ENCODE peak calls at places on chromosomes 12 and 14, in ten cellular contexts. F is HCT116; L is naive thymus-derived CD4-positive, alpha-beta T cell; T is left ventricle myocardium inferior; J is left lung; V is CD8-positive, alpha-beta memory T cell; E is CD4-positive, CD25-positive, alpha-beta regulatory T cell; S is heart right ventricle; B is stomach; K is DND-41. C is an unnamed sample.

GRCh38 chr12:4445156-4446020 is at the start of gene FGF6:
- DNase-seq in F (no peak), L (no peak), T (no peak), J (no peak), V (no peak), E (no peak), S (no peak), B (no peak), K (no peak), C (no peak)

GRCh38 chr12:12333407-12333831 is 16.6 kb downstream of the MANSC1 start:
- DNase-seq in F (no peak), L (no peak), T (no peak), J (no peak), V (no peak), E (no peak), S (no peak), B (peak; percentile 61), K (peak; percentile 30), C (no peak)

GRCh38 chr12:49662998-49663843 is 39.9 kb downstream of the PRPF40B start:
- DNase-seq in F (no peak), L (peak; percentile 87), T (peak; percentile 80), J (no peak), V (peak; percentile 67), E (peak; percentile 74), S (peak; percentile 71), B (no peak), K (peak; percentile 94), C (peak; percentile 80)

GRCh38 chr12:117789195-117789912 is 179.4 kb downstream of the KSR2 start:
- DNase-seq in F (no peak), L (no peak), T (no peak), J (no peak), V (no peak), E (no peak), S (no peak), B (no peak), K (no peak), C (no peak)

GRCh38 chr12:48969847-48970701 is 1.5 kb downstream of the WNT10B start:
- DNase-seq in F (no peak), L (no peak), T (no peak), J (peak; percentile 79), V (peak; percentile 31), E (peak; percentile 43), S (no peak), B (no peak), K (no peak), C (no peak)

GRCh38 chr12:129312048-129312447 is 458.8 kb downstream of the GLT1D1 start:
- DNase-seq in F (no peak), L (no peak), T (no peak), J (no peak), V (no peak), E (no peak), S (no peak), B (no peak), K (peak; percentile 13), C (no peak)

GRCh38 chr12:48486261-48486660 is 4.0 kb downstream of the C12orf54 start:
- DNase-seq in F (no peak), L (no peak), T (no peak), J (no peak), V (no peak), E (no peak), S (no peak), B (no peak), K (no peak), C (no peak)

GRCh38 chr14:77663289-77663688 is 44.5 kb downstream of the ALKBH1 start:
- DNase-seq in F (no peak), L (no peak), T (no peak), J (no peak), V (no peak), E (no peak), S (no peak), B (no peak), K (no peak), C (no peak)

GRCh38 chr14:69175130-69175529 is 16.2 kb upstream of the EXD2 start:
- DNase-seq in F (no peak), L (no peak), T (no peak), J (no peak), V (no peak), E (no peak), S (no peak), B (no peak), K (no peak), C (no peak)

GRCh38 chr12:9794484-9795063 is 32.7 kb upstream of the KLRF1 start:
- DNase-seq in F (no peak), L (no peak), T (no peak), J (no peak), V (no peak), E (no peak), S (no peak), B (no peak), K (no peak), C (no peak)

GRCh38 chr14:93332032-93332852 is 594 bp downstream of the BTBD7 start:
- DNase-seq in F (no peak), L (peak; percentile 12), T (peak; percentile 67), J (peak; percentile 94), V (no peak), E (no peak), S (peak; percentile 70), B (peak; percentile 74), K (peak; percentile 45), C (peak; percentile 18)

GRCh38 chr12:26648584-26648983 is 184.4 kb downstream of the ITPR2 start:
- DNase-seq in F (no peak), L (no peak), T (no peak), J (no peak), V (no peak), E (no peak), S (no peak), B (no peak), K (no peak), C (no peak)

GRCh38 chr14:50521912-50522341 is 10.4 kb downstream of the MAP4K5 start:
- DNase-seq in F (no peak), L (peak; percentile 11), T (no peak), J (no peak), V (no peak), E (peak; percentile 30), S (no peak), B (no peak), K (no peak), C (no peak)

DNA sequence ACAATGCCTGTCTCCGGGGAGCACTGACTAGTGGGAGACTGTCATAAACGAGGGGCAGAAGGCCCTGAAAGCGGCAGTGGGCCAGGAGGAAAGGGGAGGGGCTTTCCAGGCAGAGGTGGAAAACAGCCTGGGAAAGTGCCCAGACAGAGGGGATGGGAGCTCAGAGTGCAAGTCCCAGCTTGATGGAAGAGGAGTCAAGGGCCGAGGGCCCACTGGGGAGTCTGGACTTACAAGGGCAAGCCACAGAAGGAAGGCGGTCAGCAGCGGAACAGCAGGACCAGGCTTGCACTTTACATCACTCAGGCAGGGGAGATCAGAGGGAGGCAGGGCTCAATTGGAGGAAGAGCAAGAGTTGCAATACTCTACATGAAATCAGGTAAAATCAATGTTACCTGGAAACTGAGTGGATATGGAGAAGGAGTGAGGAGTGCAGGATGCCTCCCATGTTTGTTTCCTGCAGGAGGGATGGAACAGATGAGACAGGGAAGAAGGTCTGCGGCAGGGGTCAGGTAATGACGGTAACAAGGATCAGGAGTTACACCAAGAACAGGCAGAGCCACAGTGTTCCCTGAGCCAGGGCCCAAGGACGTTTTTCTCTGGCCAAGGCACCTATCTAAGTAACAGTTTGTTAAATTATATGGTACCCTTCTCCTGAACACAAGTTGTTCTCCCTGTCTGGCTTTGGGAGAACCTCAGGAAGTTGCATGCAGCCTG is 23.8 kb downstream of the PXN start:
- DNase-seq in F (no peak), L (no peak), T (no peak), J (no peak), V (no peak), E (no peak), S (no peak), B (no peak), K (no peak), C (no peak)
- H3K27ac ChIP-seq in F (peak overlapping the region; percentile 18), L (no peak overlapping the region), T (peak overlapping the region; percentile 96), J (peak overlapping the region; percentile 45), V (no peak overlapping the region), E (no peak overlapping the region), S (peak overlapping the region; percentile 83), B (peak overlapping the region; percentile 19), K (no peak overlapping the region), C (no peak overlapping the region)

GRCh38 chr12:38025916-38026315 is 290.7 kb upstream of the ALG10B start:
- DNase-seq in F (no peak), L (no peak), T (no peak), J (no peak), V (no peak), E (no peak), S (no peak), B (no peak), K (peak; percentile 4), C (no peak)
- H3K9me3 ChIP-seq in F (peaks cover 6% of the 10 kb centered on the region), L (no peaks in the 10 kb centered on the region), T (peaks cover 78% of the 10 kb centered on the region), J (peaks cover 93% of the 10 kb centered on the region), V (no peaks in the 10 kb centered on the region), E (peaks cover 12% of the 10 kb centered on the region), S (peaks cover 63% of the 10 kb centered on the region), B (peaks cover 87% of the 10 kb centered on the region), K (peaks cover 46% of the 10 kb centered on the region), C (no peaks in the 10 kb centered on the region)

DNA sequence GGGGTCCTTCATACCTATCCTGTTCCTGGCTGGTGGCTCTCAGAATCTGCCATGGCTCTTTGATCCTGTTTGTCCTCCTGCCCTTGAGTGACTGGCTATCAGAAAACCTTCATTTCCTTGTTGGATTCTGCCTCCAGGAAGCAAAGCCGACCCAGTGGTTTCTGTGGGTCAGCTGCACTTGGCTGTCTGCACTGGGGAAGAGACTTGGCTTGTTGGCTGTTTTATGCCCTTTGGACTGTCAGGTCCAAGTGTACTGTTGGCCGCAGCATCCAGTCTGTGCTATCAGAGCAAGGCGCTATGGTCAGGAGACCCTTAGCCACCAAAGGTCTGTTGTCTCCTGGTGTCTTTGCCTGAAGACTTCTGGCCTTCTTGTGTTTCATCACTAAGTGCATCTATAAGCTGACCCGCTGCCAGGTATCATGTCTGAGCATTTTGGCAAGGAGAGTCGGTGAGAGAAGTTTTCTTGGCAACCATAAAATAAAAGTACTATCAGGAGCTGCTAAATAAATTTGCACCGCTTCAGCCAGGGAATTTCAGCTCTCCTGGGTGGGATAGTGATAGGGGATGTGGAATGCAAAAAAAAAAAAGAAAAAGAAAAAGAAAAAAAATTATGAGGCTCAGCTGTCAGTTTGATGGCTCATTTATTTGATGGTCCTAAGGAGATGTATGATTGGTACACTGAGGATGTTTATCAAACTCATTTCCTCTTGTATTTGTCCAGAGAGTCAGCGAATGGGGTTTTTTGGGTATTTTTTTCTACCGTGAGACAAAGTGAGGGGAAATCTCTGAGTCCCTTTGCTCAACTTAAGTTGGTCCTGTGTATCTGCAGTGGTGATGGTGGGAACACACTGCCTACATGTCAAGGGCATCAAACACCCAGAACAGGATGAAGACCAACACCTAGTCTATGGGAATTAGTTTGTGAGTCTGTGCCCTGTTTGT is 177.2 kb upstream of the HIF1A start:
- DNase-seq in F (no peak), L (no peak), T (no peak), J (no peak), V (no peak), E (no peak), S (no peak), B (peak; percentile 69), K (no peak), C (no peak)
- H3K27ac ChIP-seq in F (no peak overlapping the region), L (no peak overlapping the region), T (peak overlapping the region; percentile 74), J (no peak overlapping the region), V (no peak overlapping the region), E (no peak overlapping the region), S (peak overlapping the region; percentile 54), B (peak overlapping the region; percentile 53), K (no peak overlapping the region), C (no peak overlapping the region)

DNA sequence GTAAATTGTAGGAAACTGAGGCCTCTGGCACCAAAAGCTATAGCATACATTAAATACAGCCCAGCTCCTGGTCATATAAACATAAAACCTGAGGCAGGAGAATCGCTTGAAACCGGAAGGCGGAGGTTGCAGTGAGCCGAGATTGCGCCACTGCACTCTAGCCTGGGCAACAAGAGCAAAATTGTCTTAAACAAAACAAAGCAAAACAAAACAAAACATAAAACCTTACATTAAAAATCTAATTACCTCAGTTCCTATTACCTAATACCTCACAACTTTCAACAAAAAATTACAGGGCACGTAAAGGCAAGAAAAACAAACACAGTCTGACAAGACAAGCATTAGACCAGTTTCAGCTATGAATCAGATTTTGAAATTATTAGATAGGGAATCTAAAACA is 36.7 kb downstream of the TMEM116 start:
- DNase-seq in F (no peak), L (no peak), T (no peak), J (no peak), V (no peak), E (no peak), S (no peak), B (no peak), K (no peak), C (no peak)
- H3K9me3 ChIP-seq in F (no peaks in the 10 kb centered on the region), L (no peaks in the 10 kb centered on the region), T (peaks cover 4% of the 10 kb centered on the region), J (peaks cover 5% of the 10 kb centered on the region), V (no peaks in the 10 kb centered on the region), E (peaks cover 2% of the 10 kb centered on the region), S (peaks cover 7% of the 10 kb centered on the region), B (peaks cover 5% of the 10 kb centered on the region), K (peaks cover 4% of the 10 kb centered on the region), C (no peaks in the 10 kb centered on the region)

C was measured in CD8-positive, alpha-beta T cell.